ENCODE peak calls at places on chromosome 18, in ten cellular contexts. R is A172, T is AG04449, E is GM23338, Y is left ventricle myocardium superior, Z is GM23248, J is non-pigmented ciliary epithelial cell, U is NCI-H1092, G is aorta, B is ACHN. D is an unnamed sample.

GRCh38 chr18:37778417-37779165 is 213.0 kb upstream of the CELF4 start:
- DNase-seq in R (peak; percentile 21), T (no peak), E (peak; percentile 92), Y (peak; percentile 65), Z (peak; percentile 65), J (no peak), U (peak; percentile 72), G (peak; percentile 83), B (peak; percentile 51), D (peak; percentile 45)

GRCh38 chr18:48541026-48541746 is 2.4 kb downstream of the CTIF start:
- DNase-seq in R (peak; percentile 10), T (no peak), E (peak; percentile 78), Y (peak; percentile 90), Z (peak; percentile 94), J (no peak), U (peak; percentile 53), G (peak; percentile 93), B (peak; percentile 67), D (peak; percentile 83)

GRCh38 chr18:69401475-69402218 is 959 bp downstream of the DOK6 start:
- DNase-seq in R (no peak), T (no peak), E (peak; percentile 31), Y (peak; percentile 27), Z (peak; percentile 58), J (no peak), U (peak; percentile 17), G (peak; percentile 75), B (no peak), D (no peak)

GRCh38 chr18:56283346-56283745 is 355.0 kb downstream of the TXNL1 start:
- DNase-seq in R (no peak), T (peak; percentile 10), E (no peak), Y (no peak), Z (peak; percentile 5), J (no peak), U (no peak), G (no peak), B (no peak), D (no peak)

GRCh38 chr18:66560092-66560491 is 43.8 kb downstream of the CDH19 start:
- DNase-seq in R (peak; percentile 19), T (no peak), E (peak; percentile 47), Y (no peak), Z (peak; percentile 9), J (no peak), U (peak; percentile 20), G (no peak), B (peak; percentile 46), D (no peak)

GRCh38 chr18:27839141-27839540 is 337.8 kb downstream of the CDH2 start:
- DNase-seq in R (peak; percentile 96), T (peak; percentile 65), E (no peak), Y (no peak), Z (peak; percentile 76), J (peak; percentile 93), U (no peak), G (no peak), B (peak; percentile 33), D (no peak)

GRCh38 chr18:70044626-70045025 is 97.0 kb upstream of the CD226 start:
- DNase-seq in R (peak; percentile 85), T (peak; percentile 96), E (no peak), Y (no peak), Z (peak; percentile 96), J (peak; percentile 98), U (no peak), G (no peak), B (peak; percentile 69), D (no peak)

GRCh38 chr18:67776929-67777328 is 260.4 kb upstream of the DSEL start:
- DNase-seq in R (no peak), T (no peak), E (no peak), Y (no peak), Z (peak; percentile 16), J (no peak), U (no peak), G (no peak), B (no peak), D (no peak)

GRCh38 chr18:5298156-5298852 is 2.8 kb upstream of the ZBTB14 start:
- DNase-seq in R (no peak), T (no peak), E (no peak), Y (no peak), Z (no peak), J (no peak), U (no peak), G (no peak), B (no peak), D (no peak)

GRCh38 chr18:60838677-60839076 is 466.1 kb upstream of the MC4R start:
- DNase-seq in R (no peak), T (no peak), E (no peak), Y (no peak), Z (peak; percentile 0), J (no peak), U (no peak), G (no peak), B (no peak), D (no peak)

GRCh38 chr18:21598726-21599584 is 1.5 kb downstream of the ESCO1 start:
- DNase-seq in R (no peak), T (no peak), E (no peak), Y (no peak), Z (peak; percentile 6), J (no peak), U (no peak), G (no peak), B (no peak), D (no peak)

GRCh38 chr18:23397907-23398306 is 55.2 kb upstream of the RIOK3 start:
- DNase-seq in R (no peak), T (no peak), E (no peak), Y (no peak), Z (no peak), J (no peak), U (no peak), G (no peak), B (no peak), D (no peak)

GRCh38 chr18:3720818-3721545 is 271.0 kb downstream of the TGIF1 start:
- DNase-seq in R (no peak), T (no peak), E (no peak), Y (no peak), Z (no peak), J (no peak), U (peak; percentile 15), G (no peak), B (no peak), D (no peak)

GRCh38 chr18:54163458-54163857 is 61.0 kb downstream of the MBD2 start:
- DNase-seq in R (no peak), T (no peak), E (no peak), Y (no peak), Z (peak; percentile 11), J (no peak), U (no peak), G (no peak), B (no peak), D (no peak)

GRCh38 chr18:55983433-55983832 is 395.4 kb upstream of the TCF4 start:
- DNase-seq in R (no peak), T (no peak), E (no peak), Y (no peak), Z (peak; percentile 38), J (no peak), U (no peak), G (no peak), B (no peak), D (no peak)

GRCh38 chr18:51110073-51110797 is 80.2 kb downstream of the SMAD4 start:
- DNase-seq in R (peak; percentile 2), T (no peak), E (peak; percentile 83), Y (peak; percentile 81), Z (peak; percentile 70), J (no peak), U (peak; percentile 36), G (peak; percentile 90), B (peak; percentile 38), D (peak; percentile 57)

GRCh38 chr18:55779711-55780590 is 192.0 kb upstream of the TCF4 start:
- DNase-seq in R (no peak), T (no peak), E (peak; percentile 66), Y (peak; percentile 69), Z (peak; percentile 71), J (no peak), U (no peak), G (peak; percentile 77), B (peak; percentile 22), D (peak; percentile 44)

GRCh38 chr18:24270937-24271380 is 126.7 kb downstream of the OSBPL1A start:
- DNase-seq in R (peak; percentile 44), T (no peak), E (peak; percentile 58), Y (no peak), Z (peak; percentile 69), J (peak; percentile 18), U (no peak), G (no peak), B (peak; percentile 54), D (no peak)

GRCh38 chr18:68354176-68354575 is 360.7 kb downstream of the TMX3 start:
- DNase-seq in R (no peak), T (no peak), E (no peak), Y (no peak), Z (no peak), J (no peak), U (no peak), G (no peak), B (no peak), D (no peak)

GRCh38 chr18:27656167-27656778 is 471.2 kb upstream of the CHST9 start:
- DNase-seq in R (peak; percentile 64), T (no peak), E (no peak), Y (no peak), Z (peak; percentile 6), J (peak; percentile 17), U (peak; percentile 7), G (no peak), B (peak; percentile 81), D (no peak)